ENCODE peak calls at places on chromosome 1, in eight cellular contexts. K, D, Z, A, N, X, C and B are unnamed samples.

GRCh38 chr1:206687915-206688442 is 3.3 kb downstream of the MAPKAPK2 start:
- DNase-seq in D (no peak), X (no peak), K (no peak), N (no peak), C (no peak), A (peak; percentile 53), Z (no peak), B (no peak)

GRCh38 chr1:8831329-8831728 is 13.9 kb upstream of the RERE start:
- DNase-seq in D (peak; percentile 38), X (no peak), C (peak; percentile 38), K (no peak), A (peak; percentile 21), Z (no peak), N (no peak), B (no peak)

GRCh38 chr1:118147542-118147941 is 37.5 kb downstream of the SPAG17 start:
- DNase-seq in X (no peak), A (peak; percentile 2), C (peak; percentile 63), D (no peak), N (no peak), K (no peak), Z (no peak), B (no peak)

GRCh38 chr1:180254854-180255253 is 24.8 kb downstream of the LHX4 start:
- DNase-seq in C (no peak), X (no peak), K (no peak), D (no peak), N (no peak), A (no peak), Z (peak; percentile 40), B (no peak)

GRCh38 chr1:167161242-167161641 is 59.4 kb upstream of the POU2F1 start:
- DNase-seq in K (no peak), C (no peak), N (no peak), X (no peak), D (no peak), A (no peak), Z (no peak), B (no peak)

GRCh38 chr1:26862781-26863676 is at the start of gene SFN:
- DNase-seq in C (no peak), X (no peak), D (peak; percentile 13), K (no peak), A (no peak), N (peak; percentile 42), Z (no peak), B (peak; percentile 96)

GRCh38 chr1:234186037-234186688 is 187.1 kb upstream of the COA6 start:
- DNase-seq in N (no peak), C (no peak), X (no peak), K (no peak), Z (no peak), D (no peak), A (no peak), B (no peak)

GRCh38 chr1:19139711-19140110 is 70.4 kb downstream of the UBR4 start:
- DNase-seq in Z (no peak), K (no peak), X (no peak), C (no peak), N (no peak), D (no peak), A (no peak), B (no peak)